ENCODE peak calls at places on chromosomes 1 and 21, in eight cellular contexts. S is tibial artery, P is vagina, E is psoas muscle, A is adipocyte, V is cardiac muscle cell, X is pancreas, Z is DND-41. M is an unnamed sample. For H3K4me1, H3K9me3 and H3K36me3, the result is how much of the 10 kb centered on the place peaks cover.

GRCh38 chr1:44650159-44650831 is 24.0 kb downstream of the TMEM53 start:
- DNase-seq in S (no peak), P (no peak), E (no peak), A (no peak), V (no peak), X (peak), Z (no peak), M (no peak)

GRCh38 chr21:29849735-29850176 is 90.0 kb downstream of the GRIK1 start:
- DNase-seq in S (no peak), P (no peak), E (no peak), A (peak), V (peak), X (peak), Z (peak), M (no peak)

GRCh38 chr1:64171797-64172281 is 31.6 kb upstream of the UBE2U start:
- DNase-seq in S (no peak), P (no peak), E (no peak), A (peak), V (peak), X (no peak), Z (no peak), M (no peak)

GRCh38 chr1:7117599-7118281 is 332.5 kb downstream of the CAMTA1 start:
- DNase-seq in S (peak), P (no peak), E (peak), A (peak), V (peak), X (no peak), Z (no peak), M (no peak)

GRCh38 chr1:176843352-176844297 is 320.9 kb downstream of the ASTN1 start:
- DNase-seq in S (no peak), P (no peak), E (peak), A (peak), V (peak), X (no peak), Z (peak), M (no peak)

GRCh38 chr21:43364851-43365424 is 62.0 kb downstream of the SIK1 start:
- DNase-seq in S (no peak), P (no peak), E (no peak), A (no peak), V (no peak), X (no peak), Z (no peak), M (no peak)

GRCh38 chr1:108610073-108610472 is 50.2 kb downstream of the EEIG2 start:
- DNase-seq in S (no peak), P (no peak), E (no peak), A (peak), V (peak), X (no peak), Z (no peak), M (no peak)

GRCh38 chr1:233613252-233614172 is at the start of gene KCNK1:
- DNase-seq in S (peak), P (no peak), E (peak), A (peak), V (peak), X (peak), Z (no peak), M (peak)

GRCh38 chr1:56551691-56552090 is 27.7 kb downstream of the PLPP3 start:
- DNase-seq in S (no peak), P (no peak), E (no peak), A (no peak), V (no peak), X (no peak), Z (no peak), M (no peak)

GRCh38 chr21:38613686-38614085 is 115.4 kb upstream of the ERG start:
- DNase-seq in S (no peak), P (no peak), E (no peak), A (no peak), V (no peak), X (no peak), Z (no peak), M (no peak)

GRCh38 chr1:154420172-154420571 is 15.0 kb downstream of the IL6R start:
- DNase-seq in S (peak), P (no peak), E (peak), A (peak), V (peak), X (peak), Z (no peak), M (peak)

GRCh38 chr1:200894712-200895447 is at the start of gene INAVA:
- DNase-seq in S (no peak), P (no peak), E (no peak), A (no peak), V (no peak), X (peak), Z (no peak), M (no peak)

GRCh38 chr1:17053071-17053684 is 654 bp downstream of the SDHB start:
- DNase-seq in S (no peak), P (no peak), E (no peak), A (no peak), V (no peak), X (no peak), Z (no peak), M (no peak)

GRCh38 chr1:220426989-220427388 is 100.9 kb upstream of the MARK1 start:
- DNase-seq in S (no peak), P (no peak), E (no peak), A (peak), V (no peak), X (no peak), Z (no peak), M (no peak)

GRCh38 chr1:32180186-32181060 is 948 bp downstream of the TXLNA start:
- DNase-seq in S (peak), P (no peak), E (peak), A (peak), V (peak), X (peak), Z (peak), M (no peak)

GRCh38 chr1:117501275-117501674 is 104.6 kb upstream of the TENT5C start:
- DNase-seq in S (no peak), P (no peak), E (no peak), A (peak), V (peak), X (no peak), Z (no peak), M (no peak)

GRCh38 chr1:231550448-231550781 is 21.9 kb downstream of the TSNAX start:
- DNase-seq in S (no peak), P (no peak), E (no peak), A (peak), V (peak), X (no peak), Z (no peak), M (no peak)

GRCh38 chr21:34779860-34780259 is 111.1 kb downstream of the CLIC6 start:
- DNase-seq in S (no peak), P (no peak), E (no peak), A (no peak), V (no peak), X (no peak), Z (no peak), M (no peak)

GRCh38 chr1:102002057-102002456 is 5.3 kb upstream of the OLFM3 start:
- DNase-seq in S (no peak), P (no peak), E (no peak), A (no peak), V (no peak), X (no peak), Z (no peak), M (no peak)

GRCh38 chr1:212315907-212316306 is 30.7 kb downstream of the PPP2R5A start:
- DNase-seq in S (no peak), P (no peak), E (no peak), A (peak), V (peak), X (no peak), Z (no peak), M (no peak)

GRCh38 chr1:37233606-37234005 is 199.3 kb upstream of the GRIK3 start:
- DNase-seq in S (no peak), P (no peak), E (no peak), A (no peak), V (no peak), X (no peak), Z (no peak), M (no peak)

GRCh38 chr1:29514361-29515187 is 278.3 kb downstream of the PTPRU start:
- DNase-seq in S (peak), P (peak), E (no peak), A (no peak), V (no peak), X (no peak), Z (no peak), M (no peak)

GRCh38 chr1:14742181-14742980 is 143.9 kb downstream of the KAZN start:
- DNase-seq in S (no peak), P (no peak), E (no peak), A (peak), V (peak), X (no peak), Z (no peak), M (no peak)

GRCh38 chr21:15293251-15293650 is 228.5 kb upstream of the NRIP1 start:
- DNase-seq in S (no peak), P (no peak), E (no peak), A (peak), V (peak), X (no peak), Z (no peak), M (no peak)

GRCh38 chr1:94329986-94330385 is 88.2 kb upstream of the ABCD3 start:
- DNase-seq in S (no peak), P (no peak), E (no peak), A (peak), V (peak), X (no peak), Z (no peak), M (no peak)

GRCh38 chr1:113782451-113782850 is 23.2 kb upstream of the PHTF1 start:
- DNase-seq in S (no peak), P (no peak), E (no peak), A (peak), V (peak), X (no peak), Z (no peak), M (no peak)
- H3K4me1 ChIP-seq in S (under half), P (half or more), E (half or more), A (under half), V (under half), X (under half), Z (half or more), M (under half)

GRCh38 chr1:152356736-152357135 is 3.1 kb downstream of the FLG2 start:
- DNase-seq in S (no peak), P (no peak), E (no peak), A (no peak), V (no peak), X (no peak), Z (no peak), M (no peak)
- H3K9me3 ChIP-seq in S (under half), P (under half), E (under half), A (under half), V (under half), X (under half), Z (under half), M (under half)

DNA sequence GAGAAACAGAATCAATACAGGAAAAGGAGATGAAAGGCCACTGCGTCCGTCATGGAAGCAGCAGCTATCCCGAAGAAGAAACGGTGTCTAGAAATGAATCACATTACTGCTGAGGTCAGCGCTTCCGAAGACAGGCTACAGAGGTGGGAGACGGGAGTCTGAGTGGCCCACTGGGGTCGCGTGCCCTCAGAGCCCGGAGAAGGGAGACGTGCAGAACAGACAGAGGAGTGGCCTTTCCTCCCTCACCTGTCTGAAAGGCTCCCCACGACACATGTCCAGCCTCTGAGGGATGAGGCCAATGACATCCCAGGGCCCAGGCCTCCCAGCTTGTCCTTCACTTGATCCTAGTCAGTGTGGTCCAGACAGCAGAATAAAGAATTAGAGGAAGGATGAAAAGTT is 35.9 kb downstream of the VPS26C start:
- DNase-seq in S (no peak), P (peak), E (no peak), A (no peak), V (no peak), X (no peak), Z (no peak), M (no peak)
- H3K36me3 ChIP-seq in S (half or more), P (half or more), E (under half), A (half or more), V (under half), X (under half), Z (half or more), M (half or more)

DNA sequence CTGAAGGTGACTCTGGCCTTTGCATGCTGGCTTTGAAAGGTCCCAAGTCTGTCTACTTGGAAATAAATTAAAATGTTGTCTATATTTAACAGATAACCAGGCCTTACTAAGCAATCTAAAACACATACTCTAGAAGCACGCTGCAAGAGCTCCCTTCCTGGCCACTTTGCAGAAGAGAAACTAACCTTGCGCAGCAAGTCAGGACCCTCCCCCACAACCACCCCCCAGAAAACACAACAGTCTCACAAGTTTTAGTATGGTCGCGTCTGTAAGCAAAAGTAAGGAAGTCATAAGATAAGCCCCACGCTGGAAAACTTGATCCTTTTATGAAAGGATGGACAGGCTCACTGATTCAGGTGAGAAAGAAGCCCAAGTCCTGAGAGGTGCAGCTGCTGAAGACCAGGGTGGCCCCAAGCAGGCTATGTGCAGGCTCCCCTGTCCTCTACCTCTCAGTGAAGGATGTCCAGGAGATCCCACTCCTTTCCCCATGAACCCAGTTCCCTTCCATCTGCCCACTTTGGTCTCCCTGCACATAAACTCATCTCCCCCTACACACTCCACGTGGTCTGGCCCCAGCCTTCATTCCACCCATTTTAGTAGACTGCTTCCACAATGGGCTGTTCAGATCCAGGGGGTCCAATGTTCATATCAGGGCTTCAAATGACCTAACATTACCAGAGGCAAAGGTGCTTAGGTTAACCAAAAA is 23.8 kb downstream of the HIVEP3 start:
- DNase-seq in S (no peak), P (no peak), E (no peak), A (no peak), V (no peak), X (no peak), Z (peak), M (no peak)
- H3K4me1 ChIP-seq in S (under half), P (under half), E (under half), A (under half), V (under half), X (under half), Z (half or more), M (under half)

GRCh38 chr21:10430007-10430406 is 91.4 kb upstream of the TPTE start:
- DNase-seq in S (no peak), P (no peak), E (no peak), A (no peak), V (no peak), X (no peak), Z (no peak), M (no peak)
- H3K9me3 ChIP-seq in S (under half), P (under half), E (under half), A (under half), V (under half), X (under half), Z (under half), M (under half)

DNA sequence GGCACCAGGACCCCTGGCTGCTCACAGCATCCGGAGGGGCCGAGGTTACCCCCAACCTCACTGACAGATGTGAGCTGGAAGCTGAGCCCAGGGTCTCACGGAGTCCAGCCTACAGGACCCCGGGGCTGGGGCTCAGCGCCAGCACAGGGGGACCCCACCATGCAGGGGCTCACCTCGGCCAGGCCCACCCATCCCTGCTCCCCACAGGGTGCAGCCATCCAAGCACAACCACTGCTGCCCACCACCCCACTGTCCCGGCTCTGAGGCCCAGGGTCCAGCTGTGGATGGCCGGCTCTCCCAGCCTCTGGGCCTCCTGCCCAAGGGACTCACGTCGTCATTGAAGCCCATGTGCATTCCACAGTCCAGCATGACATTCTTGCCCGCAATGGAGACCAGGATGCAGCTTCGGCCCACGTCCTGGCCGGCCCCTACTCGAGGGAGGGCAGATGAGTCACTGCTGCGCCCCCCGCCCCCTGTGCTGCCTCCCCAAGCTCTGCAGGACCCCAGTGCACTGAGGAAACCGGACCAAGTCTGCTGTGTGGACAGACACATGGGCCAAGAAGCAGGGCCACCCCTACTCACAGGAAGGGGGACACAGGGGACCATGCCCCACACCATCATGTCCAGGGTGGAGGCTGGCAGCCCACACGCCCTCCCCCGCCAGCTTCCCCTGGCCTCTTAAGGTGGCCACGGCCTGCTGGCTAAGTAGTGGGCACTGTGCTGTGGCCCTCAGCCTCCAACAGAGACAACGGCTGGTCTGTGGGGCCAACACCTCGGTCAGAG is 3.6 kb downstream of the INTS11 start:
- DNase-seq in S (no peak), P (no peak), E (no peak), A (no peak), V (no peak), X (no peak), Z (no peak), M (no peak)
- H3K36me3 ChIP-seq in S (under half), P (under half), E (under half), A (under half), V (under half), X (under half), Z (half or more), M (under half)

DNA sequence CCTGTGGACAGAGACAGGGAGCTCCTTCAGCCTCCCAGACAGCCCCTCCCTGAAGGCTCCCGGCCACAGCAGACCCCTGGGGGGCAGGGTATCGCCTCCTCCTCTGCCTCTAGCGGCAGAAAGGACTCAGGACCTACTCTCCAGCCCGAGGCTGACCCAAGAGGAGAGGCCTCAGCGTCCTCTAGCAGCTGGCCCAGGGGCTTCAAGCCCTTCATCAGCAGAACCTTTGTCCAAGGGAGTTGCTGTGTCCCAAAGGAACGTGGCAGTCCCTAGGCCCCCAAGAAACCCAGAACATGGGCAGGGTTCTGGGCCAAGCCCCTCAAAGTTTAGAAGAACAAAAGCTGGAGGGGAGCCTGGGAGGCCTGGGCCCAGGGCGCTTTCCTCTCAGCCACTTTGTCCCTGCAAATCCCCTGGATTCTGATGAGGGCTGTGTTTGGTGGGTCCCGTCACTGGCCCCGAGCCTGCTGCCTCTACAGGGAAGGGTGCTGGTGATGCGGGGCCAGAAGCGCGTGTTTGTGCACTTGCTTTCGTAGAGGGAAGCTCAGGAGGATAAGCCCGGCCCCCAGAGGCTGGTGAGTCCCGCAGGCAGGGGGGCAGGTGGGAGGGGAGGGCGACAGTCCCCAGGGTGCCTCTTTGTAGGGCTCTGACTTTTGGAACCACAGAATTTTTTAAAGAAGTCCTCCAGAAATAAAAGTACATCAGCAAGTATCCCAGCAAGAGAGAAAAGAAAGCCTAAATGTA is 13.3 kb downstream of the ITGB2 start:
- DNase-seq in S (peak), P (no peak), E (no peak), A (no peak), V (no peak), X (no peak), Z (no peak), M (no peak)
- H3K4me1 ChIP-seq in S (under half), P (under half), E (under half), A (under half), V (under half), X (under half), Z (under half), M (under half)

GRCh38 chr1:248704556-248704955 is 2.0 kb upstream of the OR14I1 start:
- DNase-seq in S (no peak), P (no peak), E (no peak), A (no peak), V (no peak), X (no peak), Z (no peak), M (no peak)
- H3K9me3 ChIP-seq in S (under half), P (under half), E (under half), A (under half), V (under half), X (under half), Z (under half), M (under half)